ENCODE peak calls at places on chromosomes 2 and 18, in ten cellular contexts. One of them, this sample, is unnamed.
A peak's percentile ranks its signal among the peaks of the same experiment; 100 is the strongest.

GRCh38 chr2:11458753-11459152 is 7.2 kb downstream of the E2F6 start:
- DNase-seq in AG09319: no peak
- DNase-seq in foreskin fibroblast: no peak
- DNase-seq in neural crest cell: no peak
- DNase-seq in GM13976: no peak
- DNase-seq in mammary epithelial cell: no peak
- DNase-seq in ascending aorta: no peak
- DNase-seq in tibial nerve: no peak
- DNase-seq in WTC11: no peak
- DNase-seq in IMR-90: no peak
- DNase-seq in this sample: no peak

GRCh38 chr2:132252894-132253264 is 91.1 kb upstream of the ANKRD30BL start:
- DNase-seq in GM13976: peak; percentile 10
- DNase-seq in foreskin fibroblast: no peak
- DNase-seq in IMR-90: no peak
- DNase-seq in neural crest cell: no peak
- DNase-seq in ascending aorta: no peak
- DNase-seq in mammary epithelial cell: no peak
- DNase-seq in AG09319: no peak
- DNase-seq in tibial nerve: no peak
- DNase-seq in WTC11: no peak
- DNase-seq in this sample: no peak

GRCh38 chr2:109332880-109333279 is 203.9 kb downstream of the SH3RF3 start:
- DNase-seq in tibial nerve: no peak
- DNase-seq in ascending aorta: no peak
- DNase-seq in foreskin fibroblast: no peak
- DNase-seq in neural crest cell: no peak
- DNase-seq in IMR-90: no peak
- DNase-seq in AG09319: no peak
- DNase-seq in WTC11: no peak
- DNase-seq in mammary epithelial cell: no peak
- DNase-seq in GM13976: no peak
- DNase-seq in this sample: no peak

GRCh38 chr18:26764584-26764983 is 100.9 kb downstream of the AQP4 start:
- DNase-seq in AG09319: no peak
- DNase-seq in neural crest cell: no peak
- DNase-seq in WTC11: no peak
- DNase-seq in mammary epithelial cell: no peak
- DNase-seq in tibial nerve: no peak
- DNase-seq in ascending aorta: no peak
- DNase-seq in foreskin fibroblast: no peak
- DNase-seq in IMR-90: no peak
- DNase-seq in GM13976: no peak
- DNase-seq in this sample: no peak

GRCh38 chr2:233059547-233059796 is 670 bp upstream of the INPP5D start:
- DNase-seq in neural crest cell: no peak
- DNase-seq in AG09319: no peak
- DNase-seq in WTC11: peak; percentile 44
- DNase-seq in foreskin fibroblast: no peak
- DNase-seq in GM13976: peak; percentile 74
- DNase-seq in ascending aorta: no peak
- DNase-seq in tibial nerve: no peak
- DNase-seq in IMR-90: no peak
- DNase-seq in mammary epithelial cell: no peak
- DNase-seq in this sample: no peak

GRCh38 chr2:84875213-84875560 is 5.7 kb downstream of the TRABD2A start:
- DNase-seq in ascending aorta: no peak
- DNase-seq in foreskin fibroblast: no peak
- DNase-seq in GM13976: no peak
- DNase-seq in AG09319: no peak
- DNase-seq in neural crest cell: no peak
- DNase-seq in mammary epithelial cell: no peak
- DNase-seq in IMR-90: no peak
- DNase-seq in WTC11: no peak
- DNase-seq in tibial nerve: no peak
- DNase-seq in this sample: no peak

GRCh38 chr2:63738019-63738418 is 103.7 kb upstream of the UGP2 start:
- DNase-seq in IMR-90: peak; percentile 33
- DNase-seq in GM13976: no peak
- DNase-seq in mammary epithelial cell: peak; percentile 73
- DNase-seq in tibial nerve: no peak
- DNase-seq in neural crest cell: no peak
- DNase-seq in AG09319: no peak
- DNase-seq in foreskin fibroblast: no peak
- DNase-seq in WTC11: no peak
- DNase-seq in ascending aorta: no peak
- DNase-seq in this sample: no peak

GRCh38 chr2:223585691-223586090 is 16.5 kb downstream of the SCG2 start:
- DNase-seq in tibial nerve: no peak
- DNase-seq in foreskin fibroblast: peak; percentile 72
- DNase-seq in neural crest cell: no peak
- DNase-seq in AG09319: no peak
- DNase-seq in ascending aorta: no peak
- DNase-seq in WTC11: no peak
- DNase-seq in mammary epithelial cell: peak; percentile 42
- DNase-seq in IMR-90: peak; percentile 28
- DNase-seq in GM13976: no peak
- DNase-seq in this sample: no peak

GRCh38 chr2:10007440-10007839 is 35.9 kb upstream of the KLF11 start:
- DNase-seq in GM13976: no peak
- DNase-seq in ascending aorta: no peak
- DNase-seq in mammary epithelial cell: no peak
- DNase-seq in IMR-90: peak; percentile 27
- DNase-seq in AG09319: no peak
- DNase-seq in tibial nerve: no peak
- DNase-seq in WTC11: no peak
- DNase-seq in foreskin fibroblast: peak; percentile 53
- DNase-seq in neural crest cell: no peak
- DNase-seq in this sample: no peak

GRCh38 chr2:47521666-47522285 is 118.8 kb downstream of the MSH2 start:
- DNase-seq in tibial nerve: no peak
- DNase-seq in mammary epithelial cell: no peak
- DNase-seq in ascending aorta: no peak
- DNase-seq in WTC11: no peak
- DNase-seq in foreskin fibroblast: no peak
- DNase-seq in IMR-90: no peak
- DNase-seq in AG09319: no peak
- DNase-seq in GM13976: no peak
- DNase-seq in neural crest cell: no peak
- DNase-seq in this sample: no peak

GRCh38 chr2:240999001-240999791 is 778 bp downstream of the SNED1 start:
- DNase-seq in GM13976: no peak
- DNase-seq in mammary epithelial cell: no peak
- DNase-seq in WTC11: no peak
- DNase-seq in ascending aorta: no peak
- DNase-seq in AG09319: no peak
- DNase-seq in foreskin fibroblast: peak; percentile 54
- DNase-seq in neural crest cell: no peak
- DNase-seq in IMR-90: no peak
- DNase-seq in tibial nerve: peak; percentile 12
- DNase-seq in this sample: no peak

GRCh38 chr2:114642371-114642770 is 199.9 kb downstream of the DPP10 start:
- DNase-seq in tibial nerve: no peak
- DNase-seq in neural crest cell: no peak
- DNase-seq in AG09319: no peak
- DNase-seq in GM13976: no peak
- DNase-seq in foreskin fibroblast: no peak
- DNase-seq in mammary epithelial cell: no peak
- DNase-seq in WTC11: no peak
- DNase-seq in IMR-90: no peak
- DNase-seq in ascending aorta: no peak
- DNase-seq in this sample: no peak

GRCh38 chr2:226256237-226256636 is 543.4 kb downstream of the IRS1 start:
- DNase-seq in mammary epithelial cell: peak; percentile 65
- DNase-seq in ascending aorta: no peak
- DNase-seq in IMR-90: peak; percentile 82
- DNase-seq in neural crest cell: no peak
- DNase-seq in foreskin fibroblast: peak; percentile 81
- DNase-seq in AG09319: no peak
- DNase-seq in tibial nerve: no peak
- DNase-seq in GM13976: no peak
- DNase-seq in WTC11: no peak
- DNase-seq in this sample: peak; percentile 1

GRCh38 chr2:196823750-196824149 is 14.6 kb upstream of the C2orf66 start:
- DNase-seq in WTC11: no peak
- DNase-seq in IMR-90: peak; percentile 86
- DNase-seq in neural crest cell: no peak
- DNase-seq in ascending aorta: no peak
- DNase-seq in tibial nerve: no peak
- DNase-seq in GM13976: no peak
- DNase-seq in mammary epithelial cell: peak; percentile 67
- DNase-seq in AG09319: no peak
- DNase-seq in foreskin fibroblast: peak; percentile 82
- DNase-seq in this sample: peak; percentile 22

GRCh38 chr2:124149571-124149970 is 124.5 kb downstream of the CNTNAP5 start:
- DNase-seq in IMR-90: no peak
- DNase-seq in ascending aorta: no peak
- DNase-seq in foreskin fibroblast: no peak
- DNase-seq in neural crest cell: no peak
- DNase-seq in GM13976: no peak
- DNase-seq in mammary epithelial cell: no peak
- DNase-seq in AG09319: no peak
- DNase-seq in WTC11: no peak
- DNase-seq in tibial nerve: no peak
- DNase-seq in this sample: no peak

GRCh38 chr2:134454931-134455330 is 201.1 kb downstream of the MGAT5 start:
- DNase-seq in ascending aorta: no peak
- DNase-seq in GM13976: no peak
- DNase-seq in AG09319: no peak
- DNase-seq in neural crest cell: no peak
- DNase-seq in IMR-90: no peak
- DNase-seq in foreskin fibroblast: peak; percentile 20
- DNase-seq in tibial nerve: no peak
- DNase-seq in WTC11: no peak
- DNase-seq in mammary epithelial cell: no peak
- DNase-seq in this sample: no peak

GRCh38 chr18:65363911-65364632 is 386.7 kb upstream of the CDH7 start:
- DNase-seq in GM13976: no peak
- DNase-seq in ascending aorta: no peak
- DNase-seq in mammary epithelial cell: no peak
- DNase-seq in foreskin fibroblast: no peak
- DNase-seq in tibial nerve: no peak
- DNase-seq in neural crest cell: no peak
- DNase-seq in AG09319: no peak
- DNase-seq in WTC11: no peak
- DNase-seq in IMR-90: no peak
- DNase-seq in this sample: no peak

DNA sequence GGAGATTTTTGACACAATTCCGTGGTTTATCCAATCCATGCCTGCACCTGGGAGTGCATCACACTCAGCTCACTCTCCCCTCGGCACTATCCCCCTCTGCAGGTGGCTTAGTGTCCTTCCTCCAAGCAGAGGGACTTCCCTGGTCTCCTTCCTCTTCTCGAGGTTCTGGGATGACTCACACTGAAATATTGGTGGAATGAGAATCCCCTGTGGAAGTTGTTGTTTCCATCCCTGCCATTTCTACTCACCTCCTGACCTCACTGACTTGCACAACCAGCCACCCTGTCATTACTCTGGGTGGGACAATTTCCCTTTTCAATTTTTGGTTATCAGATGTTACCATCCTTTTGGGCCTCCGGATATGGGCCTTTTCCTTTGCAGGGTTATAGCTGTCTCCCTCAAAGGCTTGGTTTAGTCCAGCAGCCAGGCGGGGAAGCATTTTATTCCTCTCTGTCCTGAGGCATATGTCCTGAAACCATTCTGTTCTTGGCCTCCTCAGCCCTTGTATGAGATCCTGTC is 59.9 kb downstream of the PTPRM start:
- DNase-seq in WTC11: no peak
- DNase-seq in IMR-90: peak; percentile 80
- DNase-seq in tibial nerve: no peak
- DNase-seq in mammary epithelial cell: peak; percentile 65
- DNase-seq in AG09319: no peak
- DNase-seq in GM13976: no peak
- DNase-seq in foreskin fibroblast: peak; percentile 68
- DNase-seq in ascending aorta: no peak
- DNase-seq in neural crest cell: no peak
- DNase-seq in this sample: no peak
- TF ChIP-seq CTCF in WTC11: no peak
- TF ChIP-seq CTCF in IMR-90: peak; percentile 49
- TF ChIP-seq CTCF in tibial nerve: no peak
- TF ChIP-seq CTCF in mammary epithelial cell: peak; percentile 26
- TF ChIP-seq CTCF in AG09319: peak; percentile 13
- TF ChIP-seq CTCF in GM13976: no peak
- TF ChIP-seq CTCF in foreskin fibroblast: peak; percentile 33
- TF ChIP-seq CTCF in ascending aorta: no peak
- TF ChIP-seq CTCF in neural crest cell: no peak
- TF ChIP-seq CTCF in this sample: no peak

GRCh38 chr2:112216158-112216557 is 38.7 kb downstream of the ZC3H8 start:
- DNase-seq in ascending aorta: no peak
- DNase-seq in GM13976: no peak
- DNase-seq in IMR-90: peak; percentile 18
- DNase-seq in neural crest cell: no peak
- DNase-seq in AG09319: no peak
- DNase-seq in WTC11: no peak
- DNase-seq in mammary epithelial cell: no peak
- DNase-seq in foreskin fibroblast: peak; percentile 21
- DNase-seq in tibial nerve: no peak
- DNase-seq in this sample: no peak
- TF ChIP-seq CTCF in ascending aorta: no peak
- TF ChIP-seq CTCF in GM13976: no peak
- TF ChIP-seq CTCF in IMR-90: no peak
- TF ChIP-seq CTCF in neural crest cell: no peak
- TF ChIP-seq CTCF in AG09319: peak; percentile 15
- TF ChIP-seq CTCF in WTC11: no peak
- TF ChIP-seq CTCF in mammary epithelial cell: peak; percentile 40
- TF ChIP-seq CTCF in foreskin fibroblast: peak; percentile 32
- TF ChIP-seq CTCF in tibial nerve: no peak
- TF ChIP-seq CTCF in this sample: peak; percentile 69

DNA sequence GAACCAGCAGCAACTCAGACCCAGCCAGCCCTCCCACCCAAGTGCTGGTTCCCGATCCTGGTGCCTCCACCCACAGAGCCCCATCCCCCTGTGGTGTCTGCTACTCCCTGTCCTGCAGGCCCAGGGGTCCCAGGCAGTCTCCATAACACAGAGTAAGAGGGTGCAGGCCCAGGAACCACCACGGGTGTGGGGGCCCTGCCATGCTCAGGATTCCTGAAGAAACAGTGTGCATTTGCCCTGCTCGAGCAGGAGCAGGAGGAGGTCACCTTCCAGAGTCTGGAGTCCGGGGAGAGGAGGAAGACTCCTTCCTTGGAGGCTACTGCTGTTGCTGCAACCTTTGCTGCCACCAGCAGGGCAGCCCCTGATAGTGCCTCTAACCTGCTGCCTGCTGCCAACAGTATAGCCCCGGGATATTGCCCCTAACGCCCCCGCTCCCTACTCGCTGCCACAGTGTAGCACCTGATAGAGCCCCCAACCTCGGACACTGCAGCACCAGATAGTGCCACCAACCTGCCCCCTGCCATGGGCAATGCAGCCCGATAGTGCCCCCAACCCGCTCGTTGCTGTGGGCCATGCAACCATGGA is 46.8 kb upstream of the ANKRD62 start:
- DNase-seq in neural crest cell: no peak
- DNase-seq in IMR-90: no peak
- DNase-seq in AG09319: no peak
- DNase-seq in tibial nerve: no peak
- DNase-seq in GM13976: no peak
- DNase-seq in ascending aorta: no peak
- DNase-seq in foreskin fibroblast: no peak
- DNase-seq in mammary epithelial cell: no peak
- DNase-seq in WTC11: no peak
- DNase-seq in this sample: no peak
- TF ChIP-seq CTCF in neural crest cell: no peak
- TF ChIP-seq CTCF in IMR-90: no peak
- TF ChIP-seq CTCF in AG09319: no peak
- TF ChIP-seq CTCF in tibial nerve: no peak
- TF ChIP-seq CTCF in GM13976: no peak
- TF ChIP-seq CTCF in ascending aorta: no peak
- TF ChIP-seq CTCF in foreskin fibroblast: no peak
- TF ChIP-seq CTCF in mammary epithelial cell: peak; percentile 20
- TF ChIP-seq CTCF in WTC11: no peak
- TF ChIP-seq CTCF in this sample: peak; percentile 52

GRCh38 chr2:38708900-38709321 is 42.2 kb downstream of the SRSF7 start:
- DNase-seq in ascending aorta: no peak
- DNase-seq in neural crest cell: no peak
- DNase-seq in IMR-90: no peak
- DNase-seq in mammary epithelial cell: no peak
- DNase-seq in foreskin fibroblast: no peak
- DNase-seq in WTC11: no peak
- DNase-seq in GM13976: no peak
- DNase-seq in AG09319: no peak
- DNase-seq in tibial nerve: no peak
- DNase-seq in this sample: no peak
- TF ChIP-seq CTCF in ascending aorta: no peak
- TF ChIP-seq CTCF in neural crest cell: no peak
- TF ChIP-seq CTCF in IMR-90: no peak
- TF ChIP-seq CTCF in mammary epithelial cell: no peak
- TF ChIP-seq CTCF in foreskin fibroblast: no peak
- TF ChIP-seq CTCF in WTC11: no peak
- TF ChIP-seq CTCF in GM13976: no peak
- TF ChIP-seq CTCF in AG09319: no peak
- TF ChIP-seq CTCF in tibial nerve: no peak
- TF ChIP-seq CTCF in this sample: no peak